ENCODE peak calls at places on chromosome 15, in five cellular contexts. One of them, this sample, is unnamed.

GRCh38 chr15:67855842-67856241 is 16.0 kb upstream of the RNU6-1 start:
- DNase-seq in substantia nigra: no peak
- DNase-seq in HL-60: no peak
- DNase-seq in kidney: no peak
- DNase-seq in right atrium auricular region: no peak
- DNase-seq in this sample: no peak

GRCh38 chr15:44726568-44727461 is 9.5 kb upstream of the TRIM69 start:
- DNase-seq in substantia nigra: peak; percentile 14
- DNase-seq in HL-60: peak; percentile 89
- DNase-seq in kidney: no peak
- DNase-seq in right atrium auricular region: peak; percentile 70
- DNase-seq in this sample: no peak

GRCh38 chr15:75043509-75044257 is 20.3 kb downstream of the PPCDC start:
- DNase-seq in substantia nigra: peak; percentile 95
- DNase-seq in HL-60: peak; percentile 92
- DNase-seq in kidney: peak; percentile 98
- DNase-seq in right atrium auricular region: peak; percentile 100
- DNase-seq in this sample: peak; percentile 100

GRCh38 chr15:81809543-81809942 is 236.3 kb downstream of the MEX3B start:
- DNase-seq in substantia nigra: no peak
- DNase-seq in HL-60: peak; percentile 56
- DNase-seq in kidney: no peak
- DNase-seq in right atrium auricular region: no peak
- DNase-seq in this sample: no peak

GRCh38 chr15:63189955-63190691 is 717 bp downstream of the RAB8B start:
- DNase-seq in substantia nigra: no peak
- DNase-seq in HL-60: peak; percentile 25
- DNase-seq in kidney: no peak
- DNase-seq in right atrium auricular region: peak; percentile 51
- DNase-seq in this sample: no peak

GRCh38 chr15:39553947-39554731 is 26.7 kb upstream of the THBS1 start:
- DNase-seq in substantia nigra: no peak
- DNase-seq in HL-60: no peak
- DNase-seq in kidney: no peak
- DNase-seq in right atrium auricular region: no peak
- DNase-seq in this sample: no peak

GRCh38 chr15:33874156-33874555 is 94.1 kb upstream of the CHRM5 start:
- DNase-seq in substantia nigra: no peak
- DNase-seq in HL-60: no peak
- DNase-seq in kidney: no peak
- DNase-seq in right atrium auricular region: no peak
- DNase-seq in this sample: no peak

GRCh38 chr15:29422606-29423005 is 153.0 kb upstream of the NSMCE3 start:
- DNase-seq in substantia nigra: no peak
- DNase-seq in HL-60: no peak
- DNase-seq in kidney: no peak
- DNase-seq in right atrium auricular region: no peak
- DNase-seq in this sample: no peak

GRCh38 chr15:67386947-67387346 is 132.4 kb downstream of the IQCH start:
- DNase-seq in substantia nigra: no peak
- DNase-seq in HL-60: no peak
- DNase-seq in kidney: no peak
- DNase-seq in right atrium auricular region: no peak
- DNase-seq in this sample: no peak

GRCh38 chr15:82697735-82698407 is 11.8 kb downstream of the AP3B2 start:
- DNase-seq in substantia nigra: no peak
- DNase-seq in HL-60: no peak
- DNase-seq in kidney: no peak
- DNase-seq in right atrium auricular region: no peak
- DNase-seq in this sample: no peak

GRCh38 chr15:94235681-94236080 is 4.3 kb downstream of the MCTP2 start:
- DNase-seq in substantia nigra: no peak
- DNase-seq in HL-60: peak; percentile 29
- DNase-seq in kidney: no peak
- DNase-seq in right atrium auricular region: no peak
- DNase-seq in this sample: no peak

GRCh38 chr15:73832657-73833056 is 40.7 kb upstream of the TBC1D21 start:
- DNase-seq in substantia nigra: no peak
- DNase-seq in HL-60: no peak
- DNase-seq in kidney: no peak
- DNase-seq in right atrium auricular region: no peak
- DNase-seq in this sample: no peak

GRCh38 chr15:62147149-62148013 is 17.7 kb downstream of the C2CD4B start:
- DNase-seq in substantia nigra: no peak
- DNase-seq in HL-60: no peak
- DNase-seq in kidney: no peak
- DNase-seq in right atrium auricular region: no peak
- DNase-seq in this sample: no peak

GRCh38 chr15:90519688-90520087 is 10.0 kb upstream of the CRTC3 start:
- DNase-seq in substantia nigra: no peak
- DNase-seq in HL-60: no peak
- DNase-seq in kidney: no peak
- DNase-seq in right atrium auricular region: no peak
- DNase-seq in this sample: no peak

GRCh38 chr15:63759752-63760151 is 74.0 kb downstream of the HERC1 start:
- DNase-seq in substantia nigra: no peak
- DNase-seq in HL-60: no peak
- DNase-seq in kidney: no peak
- DNase-seq in right atrium auricular region: no peak
- DNase-seq in this sample: no peak

GRCh38 chr15:68209735-68210408 is 4.7 kb upstream of the CALML4 start:
- DNase-seq in substantia nigra: no peak
- DNase-seq in HL-60: no peak
- DNase-seq in kidney: no peak
- DNase-seq in right atrium auricular region: no peak
- DNase-seq in this sample: peak; percentile 69

GRCh38 chr15:62452656-62453055 is 287.6 kb upstream of the C2CD4B start:
- DNase-seq in substantia nigra: no peak
- DNase-seq in HL-60: no peak
- DNase-seq in kidney: no peak
- DNase-seq in right atrium auricular region: no peak
- DNase-seq in this sample: no peak

GRCh38 chr15:98616397-98616796 is 31.9 kb upstream of the IGF1R start:
- DNase-seq in substantia nigra: no peak
- DNase-seq in HL-60: no peak
- DNase-seq in kidney: no peak
- DNase-seq in right atrium auricular region: peak; percentile 36
- DNase-seq in this sample: no peak

DNA sequence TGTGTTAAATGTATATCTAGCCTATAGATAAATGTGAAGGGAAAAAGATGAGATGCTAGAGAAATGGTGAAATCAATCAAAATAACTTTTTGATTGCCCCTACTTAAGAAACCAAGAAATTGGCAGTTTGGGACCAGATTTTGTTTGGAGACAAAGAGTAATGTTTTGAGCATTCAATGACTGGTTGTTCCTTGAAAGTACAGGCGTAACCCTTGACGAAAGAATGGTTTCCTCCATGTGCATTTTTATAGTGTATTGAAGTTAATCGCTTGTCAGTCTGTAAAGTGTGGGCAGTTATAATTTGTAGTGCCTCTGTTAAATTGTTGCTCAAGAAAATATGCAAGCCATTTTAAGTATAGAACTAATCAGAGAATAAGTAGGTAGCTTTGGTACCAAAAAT is 1.2 kb downstream of the KIF23 start:
- DNase-seq in substantia nigra: no peak
- DNase-seq in HL-60: no peak
- DNase-seq in kidney: no peak
- DNase-seq in right atrium auricular region: no peak
- DNase-seq in this sample: no peak
- H3K27ac ChIP-seq in substantia nigra: no peak overlapping the region
- H3K27ac ChIP-seq in HL-60: peak overlapping the region; percentile 83
- H3K27ac ChIP-seq in kidney: no peak overlapping the region
- H3K27ac ChIP-seq in right atrium auricular region: no peak overlapping the region
- H3K27ac ChIP-seq in this sample: no peak overlapping the region

GRCh38 chr15:71425388-71425787 is 310.1 kb downstream of the THSD4 start:
- DNase-seq in substantia nigra: no peak
- DNase-seq in HL-60: no peak
- DNase-seq in kidney: no peak
- DNase-seq in right atrium auricular region: no peak
- DNase-seq in this sample: no peak

GRCh38 chr15:71426792-71427191 is 311.5 kb downstream of the THSD4 start:
- DNase-seq in substantia nigra: no peak
- DNase-seq in HL-60: no peak
- DNase-seq in kidney: no peak
- DNase-seq in right atrium auricular region: no peak
- DNase-seq in this sample: no peak

GRCh38 chr15:71422530-71423259 is 307.4 kb downstream of the THSD4 start:
- DNase-seq in substantia nigra: no peak
- DNase-seq in HL-60: no peak
- DNase-seq in kidney: no peak
- DNase-seq in right atrium auricular region: no peak
- DNase-seq in this sample: no peak

GRCh38 chr15:71424765-71425164 is 309.5 kb downstream of the THSD4 start:
- DNase-seq in substantia nigra: no peak
- DNase-seq in HL-60: no peak
- DNase-seq in kidney: no peak
- DNase-seq in right atrium auricular region: no peak
- DNase-seq in this sample: no peak
- H3K27ac ChIP-seq in substantia nigra: no peak overlapping the region
- H3K27ac ChIP-seq in HL-60: no peak overlapping the region
- H3K27ac ChIP-seq in kidney: no peak overlapping the region
- H3K27ac ChIP-seq in right atrium auricular region: no peak overlapping the region
- H3K27ac ChIP-seq in this sample: no peak overlapping the region

GRCh38 chr15:84818221-84819131 is 1.3 kb downstream of the ALPK3 start:
- DNase-seq in substantia nigra: no peak
- DNase-seq in HL-60: no peak
- DNase-seq in kidney: no peak
- DNase-seq in right atrium auricular region: peak; percentile 87
- DNase-seq in this sample: peak; percentile 74

GRCh38 chr15:84819791-84820190 is 2.6 kb downstream of the ALPK3 start:
- DNase-seq in substantia nigra: no peak
- DNase-seq in HL-60: no peak
- DNase-seq in kidney: no peak
- DNase-seq in right atrium auricular region: no peak
- DNase-seq in this sample: no peak

GRCh38 chr15:84817461-84818081 is 415 bp downstream of the ALPK3 start:
- DNase-seq in substantia nigra: no peak
- DNase-seq in HL-60: no peak
- DNase-seq in kidney: no peak
- DNase-seq in right atrium auricular region: no peak
- DNase-seq in this sample: peak; percentile 75

GRCh38 chr15:84821501-84822021 is 4.4 kb downstream of the ALPK3 start:
- DNase-seq in substantia nigra: no peak
- DNase-seq in HL-60: no peak
- DNase-seq in kidney: no peak
- DNase-seq in right atrium auricular region: no peak
- DNase-seq in this sample: no peak

DNA sequence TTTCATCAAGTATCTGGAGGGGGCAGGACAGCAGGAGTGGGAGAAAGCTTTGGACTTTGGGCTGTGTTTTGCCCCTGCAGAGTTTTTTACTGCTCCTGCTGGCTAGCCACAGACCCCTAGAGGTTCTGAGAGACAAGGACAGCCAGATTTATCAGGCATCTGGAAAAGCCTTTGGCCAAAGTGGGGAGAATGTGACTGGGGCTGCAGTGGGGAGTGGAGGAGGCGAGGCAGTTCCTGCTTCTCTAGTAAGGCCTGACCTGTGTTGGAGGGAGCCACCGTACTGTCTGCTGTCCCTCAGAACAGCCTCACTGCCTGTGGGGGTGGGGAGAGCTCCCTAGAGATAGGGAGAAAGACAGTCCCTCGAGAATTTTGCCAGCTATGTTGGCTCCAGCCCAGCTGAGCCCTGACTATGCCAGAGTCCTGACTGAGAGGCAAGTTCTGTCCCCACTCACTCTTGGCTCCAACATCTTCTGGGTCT is 2.2 kb downstream of the ALPK3 start:
- DNase-seq in substantia nigra: no peak
- DNase-seq in HL-60: no peak
- DNase-seq in kidney: no peak
- DNase-seq in right atrium auricular region: no peak
- DNase-seq in this sample: peak; percentile 80
- H3K27ac ChIP-seq in substantia nigra: peak overlapping the region; percentile 38
- H3K27ac ChIP-seq in HL-60: no peak overlapping the region
- H3K27ac ChIP-seq in kidney: peak overlapping the region; percentile 93
- H3K27ac ChIP-seq in right atrium auricular region: peak overlapping the region; percentile 93
- H3K27ac ChIP-seq in this sample: peak overlapping the region; percentile 96

DNA sequence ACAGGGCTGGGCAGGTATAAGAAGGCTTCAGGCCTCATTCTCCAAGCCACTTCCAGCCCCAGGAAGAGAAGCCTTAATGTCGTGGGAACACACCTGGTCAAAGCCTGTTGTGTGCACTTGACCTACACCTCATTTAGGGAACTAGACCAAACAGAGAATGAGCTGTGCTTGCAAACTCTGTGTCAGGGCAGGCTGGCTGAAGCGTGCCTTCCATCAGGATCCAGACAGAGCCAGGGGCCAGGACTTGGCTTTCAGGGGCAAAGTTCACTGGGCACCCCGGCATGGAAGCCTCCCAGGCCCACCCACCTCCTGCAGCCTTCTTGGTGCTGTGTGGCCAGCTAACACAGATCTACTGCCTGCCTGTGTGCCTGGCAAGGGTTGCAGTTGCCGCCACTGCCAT is 11.5 kb downstream of the RBPMS2 start:
- DNase-seq in substantia nigra: no peak
- DNase-seq in HL-60: no peak
- DNase-seq in kidney: peak; percentile 36
- DNase-seq in right atrium auricular region: no peak
- DNase-seq in this sample: no peak
- H3K27ac ChIP-seq in substantia nigra: no peak overlapping the region
- H3K27ac ChIP-seq in HL-60: no peak overlapping the region
- H3K27ac ChIP-seq in kidney: no peak overlapping the region
- H3K27ac ChIP-seq in right atrium auricular region: peak overlapping the region; percentile 90
- H3K27ac ChIP-seq in this sample: peak overlapping the region; percentile 86

GRCh38 chr15:101063891-101064794 is 145.0 kb downstream of the LRRK1 start:
- DNase-seq in substantia nigra: peak; percentile 72
- DNase-seq in HL-60: no peak
- DNase-seq in kidney: peak; percentile 84
- DNase-seq in right atrium auricular region: peak; percentile 74
- DNase-seq in this sample: peak; percentile 71

GRCh38 chr15:101066501-101067408 is 147.6 kb downstream of the LRRK1 start:
- DNase-seq in substantia nigra: no peak
- DNase-seq in HL-60: no peak
- DNase-seq in kidney: peak; percentile 35
- DNase-seq in right atrium auricular region: no peak
- DNase-seq in this sample: no peak

GRCh38 chr15:101065570-101066221 is 146.5 kb downstream of the LRRK1 start:
- DNase-seq in substantia nigra: no peak
- DNase-seq in HL-60: no peak
- DNase-seq in kidney: peak; percentile 62
- DNase-seq in right atrium auricular region: no peak
- DNase-seq in this sample: no peak

GRCh38 chr15:101063212-101063611 is 144.1 kb downstream of the LRRK1 start:
- DNase-seq in substantia nigra: no peak
- DNase-seq in HL-60: no peak
- DNase-seq in kidney: peak; percentile 49
- DNase-seq in right atrium auricular region: no peak
- DNase-seq in this sample: peak; percentile 52

GRCh38 chr15:101064795-101065569 is 145.8 kb downstream of the LRRK1 start:
- DNase-seq in substantia nigra: no peak
- DNase-seq in HL-60: no peak
- DNase-seq in kidney: peak; percentile 53
- DNase-seq in right atrium auricular region: no peak
- DNase-seq in this sample: no peak
- H3K27ac ChIP-seq in substantia nigra: no peak overlapping the region
- H3K27ac ChIP-seq in HL-60: no peak overlapping the region
- H3K27ac ChIP-seq in kidney: no peak overlapping the region
- H3K27ac ChIP-seq in right atrium auricular region: no peak overlapping the region
- H3K27ac ChIP-seq in this sample: peak overlapping the region; percentile 43

This sample was measured in coronary artery.